ENCODE peak calls at places on chromosomes 6 and 20, in five cellular contexts. One of them, this sample, is unnamed.

GRCh38 chr6:56949261-56949660 is 5.6 kb upstream of the BEND6 start:
- DNase-seq in HepG2: no peak
- DNase-seq in K562: no peak
- DNase-seq in GM12878: no peak
- DNase-seq in H1: no peak
- DNase-seq in this sample: no peak

GRCh38 chr6:152206072-152206818 is 398.8 kb downstream of the ESR1 start:
- DNase-seq in HepG2: peak; percentile 17
- DNase-seq in K562: peak; percentile 20
- DNase-seq in GM12878: no peak
- DNase-seq in H1: peak; percentile 67
- DNase-seq in this sample: no peak

GRCh38 chr20:46119028-46119546 is 973 bp downstream of the CD40 start:
- DNase-seq in HepG2: no peak
- DNase-seq in K562: peak; percentile 33
- DNase-seq in GM12878: peak; percentile 49
- DNase-seq in H1: no peak
- DNase-seq in this sample: no peak

GRCh38 chr6:10256113-10256690 is 158.7 kb downstream of the TFAP2A start:
- DNase-seq in HepG2: no peak
- DNase-seq in K562: peak; percentile 32
- DNase-seq in GM12878: no peak
- DNase-seq in H1: peak; percentile 55
- DNase-seq in this sample: peak; percentile 7

GRCh38 chr6:56570434-56571359 is 72.0 kb downstream of the DST start:
- DNase-seq in HepG2: peak; percentile 60
- DNase-seq in K562: no peak
- DNase-seq in GM12878: no peak
- DNase-seq in H1: no peak
- DNase-seq in this sample: peak; percentile 33

GRCh38 chr6:140546640-140547039 is 1172.2 kb upstream of the CITED2 start:
- DNase-seq in HepG2: no peak
- DNase-seq in K562: no peak
- DNase-seq in GM12878: no peak
- DNase-seq in H1: no peak
- DNase-seq in this sample: no peak

GRCh38 chr6:145067430-145067829 is 667.9 kb downstream of the EPM2A start:
- DNase-seq in HepG2: no peak
- DNase-seq in K562: no peak
- DNase-seq in GM12878: no peak
- DNase-seq in H1: no peak
- DNase-seq in this sample: no peak

GRCh38 chr6:55290736-55291135 is 36.5 kb upstream of the GFRAL start:
- DNase-seq in HepG2: no peak
- DNase-seq in K562: no peak
- DNase-seq in GM12878: no peak
- DNase-seq in H1: no peak
- DNase-seq in this sample: no peak

GRCh38 chr6:40997256-40997957 is 41.6 kb downstream of the UNC5CL start:
- DNase-seq in HepG2: peak; percentile 95
- DNase-seq in K562: peak; percentile 60
- DNase-seq in GM12878: no peak
- DNase-seq in H1: peak; percentile 63
- DNase-seq in this sample: no peak

GRCh38 chr6:169724554-169725269 is 412 bp upstream of the PHF10 start:
- DNase-seq in HepG2: peak; percentile 61
- DNase-seq in K562: peak; percentile 92
- DNase-seq in GM12878: no peak
- DNase-seq in H1: peak; percentile 84
- DNase-seq in this sample: peak; percentile 97

GRCh38 chr6:134117409-134117808 is 65.0 kb upstream of the SLC2A12 start:
- DNase-seq in HepG2: no peak
- DNase-seq in K562: no peak
- DNase-seq in GM12878: no peak
- DNase-seq in H1: no peak
- DNase-seq in this sample: peak; percentile 19

GRCh38 chr6:54282186-54282585 is 26.1 kb upstream of the TINAG start:
- DNase-seq in HepG2: no peak
- DNase-seq in K562: no peak
- DNase-seq in GM12878: no peak
- DNase-seq in H1: no peak
- DNase-seq in this sample: no peak

GRCh38 chr6:38170666-38171065 is 351.1 kb downstream of the ZFAND3 start:
- DNase-seq in HepG2: no peak
- DNase-seq in K562: no peak
- DNase-seq in GM12878: no peak
- DNase-seq in H1: no peak
- DNase-seq in this sample: no peak

GRCh38 chr6:140923048-140923447 is 1209.7 kb upstream of the GJE1 start:
- DNase-seq in HepG2: no peak
- DNase-seq in K562: no peak
- DNase-seq in GM12878: no peak
- DNase-seq in H1: no peak
- DNase-seq in this sample: no peak

GRCh38 chr20:10920396-10920795 is 246.6 kb upstream of the JAG1 start:
- DNase-seq in HepG2: no peak
- DNase-seq in K562: no peak
- DNase-seq in GM12878: no peak
- DNase-seq in H1: no peak
- DNase-seq in this sample: no peak

GRCh38 chr6:75463896-75464295 is 29.7 kb downstream of the FILIP1 start:
- DNase-seq in HepG2: no peak
- DNase-seq in K562: no peak
- DNase-seq in GM12878: no peak
- DNase-seq in H1: no peak
- DNase-seq in this sample: no peak

GRCh38 chr20:4794846-4795245 is 73.1 kb downstream of the PRND start:
- DNase-seq in HepG2: no peak
- DNase-seq in K562: no peak
- DNase-seq in GM12878: no peak
- DNase-seq in H1: no peak
- DNase-seq in this sample: no peak

GRCh38 chr20:44020406-44021148 is 105.9 kb downstream of the TOX2 start:
- DNase-seq in HepG2: no peak
- DNase-seq in K562: no peak
- DNase-seq in GM12878: no peak
- DNase-seq in H1: no peak
- DNase-seq in this sample: no peak

GRCh38 chr20:38935285-38935684 is 9.1 kb downstream of the FAM83D start:
- DNase-seq in HepG2: no peak
- DNase-seq in K562: no peak
- DNase-seq in GM12878: no peak
- DNase-seq in H1: no peak
- DNase-seq in this sample: no peak

GRCh38 chr20:61387204-61387958 is 135.3 kb downstream of the CDH4 start:
- DNase-seq in HepG2: no peak
- DNase-seq in K562: peak; percentile 68
- DNase-seq in GM12878: no peak
- DNase-seq in H1: peak; percentile 60
- DNase-seq in this sample: peak; percentile 87

GRCh38 chr20:46545077-46545826 is 5.2 kb downstream of the OCSTAMP start:
- DNase-seq in HepG2: no peak
- DNase-seq in K562: no peak
- DNase-seq in GM12878: no peak
- DNase-seq in H1: no peak
- DNase-seq in this sample: no peak

GRCh38 chr6:170019259-170020040 is 268.0 kb downstream of the ERMARD start:
- DNase-seq in HepG2: no peak
- DNase-seq in K562: no peak
- DNase-seq in GM12878: no peak
- DNase-seq in H1: no peak
- DNase-seq in this sample: no peak

GRCh38 chr6:169620171-169621125 is 81.4 kb downstream of the WDR27 start:
- DNase-seq in HepG2: peak; percentile 60
- DNase-seq in K562: no peak
- DNase-seq in GM12878: no peak
- DNase-seq in H1: no peak
- DNase-seq in this sample: no peak

GRCh38 chr20:53124803-53125202 is 152.6 kb downstream of the TSHZ2 start:
- DNase-seq in HepG2: no peak
- DNase-seq in K562: no peak
- DNase-seq in GM12878: no peak
- DNase-seq in H1: no peak
- DNase-seq in this sample: no peak

GRCh38 chr20:23065438-23066201 is 16.1 kb upstream of the THBD start:
- DNase-seq in HepG2: peak; percentile 54
- DNase-seq in K562: no peak
- DNase-seq in GM12878: no peak
- DNase-seq in H1: no peak
- DNase-seq in this sample: no peak

GRCh38 chr6:132933085-132933484 is 118.7 kb downstream of the RPS12 start:
- DNase-seq in HepG2: no peak
- DNase-seq in K562: no peak
- DNase-seq in GM12878: no peak
- DNase-seq in H1: no peak
- DNase-seq in this sample: no peak

GRCh38 chr20:4366076-4366475 is 350.7 kb upstream of the RNF24 start:
- DNase-seq in HepG2: no peak
- DNase-seq in K562: no peak
- DNase-seq in GM12878: no peak
- DNase-seq in H1: no peak
- DNase-seq in this sample: no peak

GRCh38 chr6:128666405-128666804 is 146.0 kb upstream of the PTPRK start:
- DNase-seq in HepG2: no peak
- DNase-seq in K562: no peak
- DNase-seq in GM12878: no peak
- DNase-seq in H1: no peak
- DNase-seq in this sample: no peak
- TF ChIP-seq MAX in HepG2: no peak
- TF ChIP-seq MAX in K562: no peak
- TF ChIP-seq MAX in GM12878: no peak
- TF ChIP-seq MAX in H1: no peak
- TF ChIP-seq MAX in this sample: no peak

GRCh38 chr20:63060057-63060991 is 53.6 kb upstream of the BHLHE23 start:
- DNase-seq in HepG2: no peak
- DNase-seq in K562: no peak
- DNase-seq in GM12878: no peak
- DNase-seq in H1: peak; percentile 47
- DNase-seq in this sample: peak; percentile 86
- TF ChIP-seq SIN3A in HepG2: no peak
- TF ChIP-seq SIN3A in K562: no peak
- TF ChIP-seq SIN3A in GM12878: no peak
- TF ChIP-seq SIN3A in H1: no peak
- TF ChIP-seq SIN3A in this sample: no peak

GRCh38 chr6:117548797-117549301 is 53.5 kb downstream of the GOPC start:
- DNase-seq in HepG2: peak; percentile 77
- DNase-seq in K562: no peak
- DNase-seq in GM12878: no peak
- DNase-seq in H1: no peak
- DNase-seq in this sample: no peak
- TF ChIP-seq TAF1 in HepG2: no peak
- TF ChIP-seq TAF1 in K562: no peak
- TF ChIP-seq TAF1 in GM12878: no peak
- TF ChIP-seq TAF1 in H1: no peak
- TF ChIP-seq TAF1 in this sample: no peak

DNA sequence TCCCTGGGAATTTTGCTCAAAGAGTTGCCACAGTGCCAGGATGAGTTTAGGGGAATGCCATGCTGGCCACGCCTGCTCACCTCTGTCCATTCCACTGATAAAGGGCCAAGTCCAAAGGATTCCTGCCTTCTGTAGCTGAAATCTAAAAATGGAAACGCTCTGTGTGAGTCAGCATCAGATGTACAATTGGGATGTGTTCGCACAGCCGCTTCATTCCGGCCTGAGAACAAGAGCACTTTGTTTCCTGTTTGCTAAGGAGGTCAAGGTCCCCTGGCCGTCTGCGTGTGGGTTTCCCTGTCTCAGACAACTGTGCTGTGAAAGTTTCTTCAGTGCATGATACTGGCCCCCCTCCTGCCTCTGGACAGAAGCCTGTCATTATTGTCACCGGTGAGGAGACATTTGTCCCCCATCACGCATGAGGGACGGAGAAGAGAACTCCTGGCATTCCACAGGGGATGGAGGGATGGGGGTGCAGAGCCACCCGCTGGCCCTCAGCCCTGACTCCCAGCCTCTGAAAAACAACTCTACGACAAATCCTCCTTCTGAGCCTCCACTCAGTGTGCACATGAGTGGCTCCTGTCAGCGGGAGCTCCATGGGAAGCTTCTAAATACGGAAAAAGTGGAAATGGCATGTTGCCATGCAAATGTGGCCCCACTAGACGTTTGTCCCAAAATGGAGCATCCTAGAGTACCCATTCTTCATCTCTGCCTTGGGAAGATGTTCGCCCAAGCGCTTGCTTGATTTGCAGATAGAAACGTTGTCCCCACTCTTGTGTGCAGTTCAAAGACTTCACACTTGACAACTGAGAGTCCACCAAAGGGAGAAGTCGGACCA is 143.5 kb upstream of the AFDN start:
- DNase-seq in HepG2: peak; percentile 100
- DNase-seq in K562: no peak
- DNase-seq in GM12878: no peak
- DNase-seq in H1: no peak
- DNase-seq in this sample: no peak
- TF ChIP-seq MAX in HepG2: no peak
- TF ChIP-seq MAX in K562: no peak
- TF ChIP-seq MAX in GM12878: no peak
- TF ChIP-seq MAX in H1: no peak
- TF ChIP-seq MAX in this sample: no peak

DNA sequence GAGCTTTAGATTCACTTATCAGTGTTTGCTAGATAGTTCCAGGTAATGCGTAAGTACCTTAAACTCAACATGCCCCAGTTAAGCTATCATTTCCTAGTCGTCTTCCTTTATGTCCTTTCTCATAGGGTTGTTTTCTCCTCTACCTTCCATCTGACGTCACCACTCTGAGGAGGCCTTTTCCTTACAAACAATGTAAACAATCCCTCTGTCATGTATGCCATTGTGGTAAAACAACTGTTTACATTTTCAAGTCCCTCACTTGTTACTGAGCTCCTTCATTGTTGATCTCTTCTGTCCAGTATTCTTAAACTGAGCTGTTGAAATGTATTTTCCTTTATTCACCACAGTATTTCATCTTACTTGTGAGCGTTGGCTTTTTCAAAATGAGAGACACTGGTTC is 45.4 kb upstream of the PLCG1 start:
- DNase-seq in HepG2: no peak
- DNase-seq in K562: no peak
- DNase-seq in GM12878: no peak
- DNase-seq in H1: no peak
- DNase-seq in this sample: no peak
- TF ChIP-seq SIN3A in HepG2: no peak
- TF ChIP-seq SIN3A in K562: no peak
- TF ChIP-seq SIN3A in GM12878: no peak
- TF ChIP-seq SIN3A in H1: no peak
- TF ChIP-seq SIN3A in this sample: no peak

DNA sequence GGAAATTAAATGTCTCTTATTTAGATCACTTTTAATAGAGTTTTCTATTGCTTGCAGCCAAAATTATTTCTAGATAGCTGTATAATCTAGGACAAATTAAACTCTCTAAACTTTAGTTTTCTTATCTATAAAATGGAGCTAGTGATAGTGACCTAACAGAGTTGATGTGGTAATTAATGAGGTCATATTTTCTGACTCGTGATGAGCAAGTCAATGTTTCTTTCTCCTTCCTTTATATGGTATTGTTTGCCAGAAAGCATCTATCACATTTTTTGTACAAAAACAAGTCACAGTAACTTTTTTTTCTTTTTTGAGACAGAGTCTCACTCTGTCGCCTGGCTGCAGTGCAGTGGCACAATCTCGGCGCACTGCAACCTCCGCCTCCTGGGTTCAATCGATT is 267.7 kb downstream of the FARS2 start:
- DNase-seq in HepG2: no peak
- DNase-seq in K562: no peak
- DNase-seq in GM12878: no peak
- DNase-seq in H1: no peak
- DNase-seq in this sample: no peak
- TF ChIP-seq TAF1 in HepG2: no peak
- TF ChIP-seq TAF1 in K562: no peak
- TF ChIP-seq TAF1 in GM12878: no peak
- TF ChIP-seq TAF1 in H1: no peak
- TF ChIP-seq TAF1 in this sample: no peak

This sample was measured in SK-N-SH.